ENCODE peak calls at places on chromosomes 13 and 19, in nine cellular contexts. V is astrocyte; O is hepatocyte; L is kidney; R is uterus; A is effector memory CD4-positive, alpha-beta T cell; U is PC-9; N is CD8-positive, alpha-beta T cell; F is tibial artery. D is an unnamed sample.

GRCh38 chr19:1847684-1848398 is 442 bp downstream of the REXO1 start:
- DNase-seq in V (no peak), O (peak), L (peak), R (no peak), A (no peak), U (peak), N (no peak), F (no peak), D (no peak)

GRCh38 chr13:82447452-82448030 is 1434.7 kb downstream of the SLITRK1 start:
- DNase-seq in V (no peak), O (no peak), L (no peak), R (no peak), A (no peak), U (no peak), N (no peak), F (no peak), D (no peak)

GRCh38 chr13:102960959-102961358 is 105.3 kb downstream of the SLC10A2 start:
- DNase-seq in V (no peak), O (no peak), L (no peak), R (no peak), A (no peak), U (no peak), N (no peak), F (no peak), D (no peak)

GRCh38 chr13:100510208-100510997 is 78.2 kb downstream of the GGACT start:
- DNase-seq in V (no peak), O (no peak), L (no peak), R (no peak), A (no peak), U (no peak), N (no peak), F (no peak), D (no peak)

GRCh38 chr19:38478273-38478971 is 44.9 kb downstream of the RYR1 start:
- DNase-seq in V (no peak), O (no peak), L (no peak), R (no peak), A (no peak), U (peak), N (no peak), F (no peak), D (no peak)

GRCh38 chr13:97113231-97114001 is 108.7 kb upstream of the MBNL2 start:
- DNase-seq in V (no peak), O (peak), L (no peak), R (peak), A (no peak), U (no peak), N (no peak), F (no peak), D (no peak)

GRCh38 chr13:71621152-71622124 is 245.6 kb downstream of the DACH1 start:
- DNase-seq in V (no peak), O (no peak), L (no peak), R (no peak), A (no peak), U (no peak), N (no peak), F (no peak), D (no peak)

GRCh38 chr13:39612023-39612637 is 9.1 kb upstream of the LHFPL6 start:
- DNase-seq in V (peak), O (peak), L (no peak), R (peak), A (peak), U (peak), N (peak), F (peak), D (peak)

GRCh38 chr13:103788061-103788652 is 721.9 kb upstream of the SLC10A2 start:
- DNase-seq in V (no peak), O (peak), L (no peak), R (no peak), A (no peak), U (peak), N (no peak), F (no peak), D (no peak)

GRCh38 chr13:113124211-113125025 is 1.8 kb downstream of the F10 start:
- DNase-seq in V (no peak), O (no peak), L (peak), R (no peak), A (no peak), U (no peak), N (no peak), F (no peak), D (no peak)

GRCh38 chr13:95505976-95506375 is 46.5 kb upstream of the CLDN10 start:
- DNase-seq in V (no peak), O (no peak), L (no peak), R (no peak), A (no peak), U (no peak), N (no peak), F (no peak), D (no peak)

GRCh38 chr13:106484755-106485193 is 50.7 kb downstream of the EFNB2 start:
- DNase-seq in V (no peak), O (no peak), L (no peak), R (no peak), A (no peak), U (no peak), N (no peak), F (peak), D (peak)

GRCh38 chr13:106486287-106486686 is 49.2 kb downstream of the EFNB2 start:
- DNase-seq in V (no peak), O (no peak), L (no peak), R (no peak), A (no peak), U (no peak), N (no peak), F (no peak), D (no peak)

GRCh38 chr13:106481919-106482318 is 53.5 kb downstream of the EFNB2 start:
- DNase-seq in V (no peak), O (no peak), L (no peak), R (no peak), A (no peak), U (no peak), N (no peak), F (no peak), D (no peak)

GRCh38 chr13:106480511-106480910 is 55.0 kb downstream of the EFNB2 start:
- DNase-seq in V (no peak), O (no peak), L (no peak), R (no peak), A (no peak), U (no peak), N (no peak), F (peak), D (no peak)

DNA sequence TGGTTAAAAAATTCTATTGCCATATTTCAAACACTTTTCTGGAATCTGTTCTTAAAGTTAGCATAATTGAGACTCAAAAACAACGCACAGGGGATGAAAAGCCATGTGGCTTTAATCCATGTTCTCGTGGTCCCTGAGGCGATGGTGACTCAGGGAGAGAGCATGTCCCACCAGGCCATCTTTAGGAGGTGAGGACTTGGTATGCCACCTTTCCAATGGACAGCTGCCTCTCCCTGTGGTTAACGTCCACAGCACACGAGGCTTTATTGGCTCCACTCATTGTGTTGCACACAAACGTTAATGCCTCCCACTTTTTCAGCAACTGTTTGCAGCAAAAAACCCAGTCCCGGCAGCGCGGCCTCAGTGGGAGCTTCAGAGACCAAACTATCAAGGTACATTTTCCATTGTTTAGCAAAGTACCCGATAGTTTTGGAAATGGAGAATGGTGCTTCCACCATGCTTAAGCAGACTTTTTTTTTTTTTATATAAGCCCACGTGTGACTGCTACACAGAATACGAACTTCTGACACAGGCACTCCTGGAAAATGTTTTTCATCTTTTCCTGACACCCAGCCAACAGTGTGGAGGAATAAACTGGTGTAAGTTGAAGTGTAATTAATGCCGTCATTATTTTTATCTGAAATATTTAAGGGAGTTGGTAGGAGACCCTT is 51.2 kb downstream of the EFNB2 start:
- DNase-seq in V (no peak), O (no peak), L (no peak), R (no peak), A (no peak), U (no peak), N (no peak), F (no peak), D (no peak)
- H3K27ac ChIP-seq in V (no peak), O (no peak), L (no peak), R (peak), A (no peak), U (no peak), N (no peak), F (peak), D (no peak)

DNA sequence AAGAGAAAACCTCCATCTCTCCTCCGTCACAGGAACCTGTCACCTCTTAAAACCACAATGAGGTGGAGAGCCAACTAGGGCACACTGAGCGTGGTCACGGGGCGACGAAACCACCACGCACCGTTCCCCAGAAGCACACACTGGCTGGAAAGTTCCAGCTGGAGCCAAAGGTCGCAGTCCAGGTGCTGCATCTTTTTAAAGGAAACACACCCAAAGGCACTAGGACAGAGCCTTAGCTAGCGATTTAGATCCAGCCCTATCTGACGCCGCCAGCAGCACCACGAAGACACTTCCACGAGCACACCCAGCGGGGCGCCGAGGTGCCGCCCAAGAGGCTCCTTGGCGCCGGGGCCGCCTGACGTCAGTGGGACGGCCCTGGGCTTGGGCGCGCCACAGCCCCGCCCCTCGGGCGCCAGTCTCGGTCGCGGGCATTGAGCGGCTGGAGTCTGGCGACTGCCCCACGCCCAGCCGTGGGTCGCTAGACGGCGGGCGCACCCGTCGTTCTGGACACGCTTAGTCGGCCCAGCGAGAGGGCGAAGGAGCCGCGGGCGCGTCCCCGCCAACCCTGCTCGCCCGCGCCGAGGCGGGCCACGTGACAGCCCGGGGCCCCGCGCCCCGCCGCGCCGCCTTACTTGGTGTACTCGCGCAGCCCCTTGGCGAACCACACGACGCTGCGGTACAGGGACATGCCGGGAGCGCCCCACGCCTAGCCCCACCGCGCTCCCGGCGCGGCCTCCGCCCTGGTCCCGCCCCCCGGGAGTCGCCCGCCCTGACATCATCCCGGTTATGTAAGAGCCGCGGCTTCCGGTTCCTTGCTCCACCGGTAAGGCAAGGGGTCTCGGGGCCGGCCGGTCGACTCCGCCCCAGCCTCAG is at the start of gene DHRS12:
- DNase-seq in V (peak), O (peak), L (peak), R (peak), A (peak), U (peak), N (peak), F (peak), D (peak)
- H3K4me3 ChIP-seq in V (peak), O (peak), L (peak), R (peak), A (peak), U (peak), N (peak), F (peak), D (peak)

GRCh38 chr13:111006508-111007031 is 91.7 kb upstream of the ANKRD10 start:
- DNase-seq in V (peak), O (peak), L (peak), R (peak), A (no peak), U (no peak), N (no peak), F (peak), D (no peak)
- H3K27ac ChIP-seq in V (peak), O (peak), L (peak), R (peak), A (no peak), U (no peak), N (no peak), F (peak), D (no peak)

GRCh38 chr13:21657538-21657937 is 13.3 kb upstream of the FGF9 start:
- DNase-seq in V (peak), O (no peak), L (no peak), R (no peak), A (no peak), U (no peak), N (no peak), F (no peak), D (no peak)
- H3K4me3 ChIP-seq in V (no peak), O (no peak), L (no peak), R (no peak), A (no peak), U (no peak), N (no peak), F (no peak), D (no peak)

GRCh38 chr19:44113784-44114390 is 688 bp downstream of the ZNF225 start:
- DNase-seq in V (no peak), O (no peak), L (peak), R (peak), A (no peak), U (no peak), N (peak), F (no peak), D (peak)
- H3K27ac ChIP-seq in V (peak), O (peak), L (peak), R (peak), A (no peak), U (no peak), N (peak), F (peak), D (peak)

GRCh38 chr13:30648522-30649012 is 30.8 kb downstream of the USPL1 start:
- DNase-seq in V (no peak), O (no peak), L (no peak), R (no peak), A (no peak), U (no peak), N (no peak), F (no peak), D (no peak)

GRCh38 chr13:30656178-30656577 is 38.5 kb downstream of the USPL1 start:
- DNase-seq in V (no peak), O (no peak), L (no peak), R (no peak), A (no peak), U (no peak), N (no peak), F (no peak), D (no peak)

GRCh38 chr13:30654430-30654829 is 36.7 kb downstream of the USPL1 start:
- DNase-seq in V (no peak), O (no peak), L (no peak), R (no peak), A (peak), U (no peak), N (no peak), F (no peak), D (no peak)

GRCh38 chr13:30647824-30648521 is 30.3 kb downstream of the USPL1 start:
- DNase-seq in V (no peak), O (no peak), L (no peak), R (no peak), A (no peak), U (no peak), N (no peak), F (no peak), D (no peak)

DNA sequence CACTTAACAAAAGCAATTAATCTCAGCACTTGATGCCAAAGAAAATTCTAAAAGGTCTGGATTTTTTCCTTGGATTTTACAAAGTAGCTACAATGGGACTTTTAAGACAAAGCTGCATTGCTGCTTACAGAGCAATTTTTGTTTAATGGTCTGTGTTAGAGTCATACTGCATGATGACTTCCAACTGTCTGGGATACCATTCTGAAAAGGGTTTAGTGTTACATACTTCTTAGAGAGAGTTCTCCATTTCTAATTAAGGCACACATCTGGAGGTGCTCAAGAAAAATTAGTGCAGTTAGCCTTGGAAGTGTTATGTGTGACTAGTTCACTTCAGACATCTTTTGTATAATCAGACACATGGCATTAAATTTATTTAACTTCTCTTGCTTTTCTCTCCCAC is 35.0 kb downstream of the USPL1 start:
- DNase-seq in V (no peak), O (no peak), L (no peak), R (no peak), A (no peak), U (no peak), N (no peak), F (no peak), D (no peak)
- H3K4me3 ChIP-seq in V (no peak), O (no peak), L (no peak), R (no peak), A (no peak), U (no peak), N (no peak), F (no peak), D (no peak)

DNA sequence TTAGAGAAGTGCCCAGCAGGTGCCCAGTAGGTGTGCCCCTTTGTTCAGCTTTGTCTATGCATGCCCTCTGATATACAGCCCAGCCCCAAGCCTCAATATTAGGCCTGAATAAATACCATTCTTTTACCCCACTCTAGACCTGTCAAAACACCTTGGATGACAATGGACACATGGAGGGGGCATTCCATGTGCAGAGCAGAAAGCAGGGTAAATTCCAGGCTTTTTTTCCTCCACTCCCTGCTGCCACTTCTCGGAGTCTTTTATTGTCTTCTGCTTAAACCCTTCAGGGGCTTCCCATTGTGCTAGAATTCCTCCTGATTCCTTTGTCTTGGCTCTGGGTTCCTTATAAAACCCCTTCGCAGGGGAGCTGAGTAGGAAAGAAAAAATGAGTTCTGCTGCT is 5.8 kb upstream of the FRY start:
- DNase-seq in V (no peak), O (no peak), L (no peak), R (no peak), A (no peak), U (no peak), N (no peak), F (no peak), D (no peak)
- H3K27ac ChIP-seq in V (no peak), O (no peak), L (no peak), R (no peak), A (no peak), U (no peak), N (no peak), F (no peak), D (no peak)

GRCh38 chr13:33536639-33537425 is 251.3 kb upstream of the STARD13 start:
- DNase-seq in V (peak), O (no peak), L (no peak), R (no peak), A (no peak), U (no peak), N (no peak), F (no peak), D (no peak)
- H3K4me3 ChIP-seq in V (no peak), O (no peak), L (no peak), R (no peak), A (no peak), U (no peak), N (no peak), F (no peak), D (no peak)

DNA sequence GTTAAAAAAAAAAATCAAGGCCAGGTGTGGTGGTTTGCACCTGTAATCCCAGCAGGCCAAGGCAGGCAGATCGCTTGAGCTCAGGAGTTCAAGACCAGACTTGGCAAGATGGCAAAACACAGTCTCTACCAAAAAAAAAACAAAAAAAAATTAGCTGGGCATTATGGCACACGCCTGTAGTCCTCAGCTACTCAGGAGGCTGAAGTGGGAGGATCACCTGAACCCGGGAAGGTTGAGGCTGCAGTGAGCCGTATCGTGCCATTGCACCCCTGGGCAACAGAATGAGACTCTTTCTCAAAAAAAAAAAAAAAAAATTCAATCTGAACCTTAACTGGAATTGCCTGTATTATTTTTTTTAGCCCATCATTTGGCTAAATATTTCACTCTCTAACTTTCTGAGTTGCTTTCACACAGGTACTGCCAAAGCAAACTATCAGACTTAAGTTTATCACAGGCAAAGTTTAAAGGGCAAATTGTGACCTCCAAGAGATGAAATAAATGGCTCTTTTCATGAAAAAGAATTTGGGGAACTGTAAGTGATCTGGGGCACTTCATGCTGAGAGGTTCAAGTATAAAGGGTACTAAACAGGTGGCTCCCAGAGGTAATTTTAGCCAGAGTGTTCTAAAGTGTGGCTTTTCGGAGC is 14.7 kb upstream of the SLC25A30 start:
- DNase-seq in V (no peak), O (no peak), L (no peak), R (no peak), A (no peak), U (no peak), N (no peak), F (no peak), D (no peak)
- H3K27ac ChIP-seq in V (no peak), O (peak), L (peak), R (no peak), A (no peak), U (no peak), N (no peak), F (no peak), D (no peak)